ENCODE peak calls at places on chromosomes 16 and 17, in eight cellular contexts. One of them, this sample, is unnamed.

GRCh38 chr16:20957153-20957552 is 56.6 kb downstream of the LYRM1 start:
- DNase-seq in PC-9: no peak
- DNase-seq in ovary: no peak
- DNase-seq in bronchial epithelial cell: no peak
- DNase-seq in AG09309: no peak
- DNase-seq in psoas muscle: no peak
- DNase-seq in mucosa of descending colon: no peak
- DNase-seq in astrocyte of the cerebellum: no peak
- DNase-seq in this sample: no peak

GRCh38 chr17:74873874-74874614 is 1.2 kb upstream of the FDXR start:
- DNase-seq in PC-9: peak
- DNase-seq in ovary: no peak
- DNase-seq in bronchial epithelial cell: no peak
- DNase-seq in AG09309: no peak
- DNase-seq in psoas muscle: no peak
- DNase-seq in mucosa of descending colon: no peak
- DNase-seq in astrocyte of the cerebellum: no peak
- DNase-seq in this sample: no peak

GRCh38 chr16:83205896-83206295 is 579.1 kb downstream of the CDH13 start:
- DNase-seq in PC-9: no peak
- DNase-seq in ovary: no peak
- DNase-seq in bronchial epithelial cell: no peak
- DNase-seq in AG09309: no peak
- DNase-seq in psoas muscle: no peak
- DNase-seq in mucosa of descending colon: no peak
- DNase-seq in astrocyte of the cerebellum: no peak
- DNase-seq in this sample: no peak

GRCh38 chr17:285751-286422 is 66.7 kb downstream of the RPH3AL start:
- DNase-seq in PC-9: peak
- DNase-seq in ovary: no peak
- DNase-seq in bronchial epithelial cell: no peak
- DNase-seq in AG09309: no peak
- DNase-seq in psoas muscle: peak
- DNase-seq in mucosa of descending colon: no peak
- DNase-seq in astrocyte of the cerebellum: no peak
- DNase-seq in this sample: peak

GRCh38 chr16:25699069-25699468 is 7.3 kb downstream of the HS3ST4 start:
- DNase-seq in PC-9: no peak
- DNase-seq in ovary: no peak
- DNase-seq in bronchial epithelial cell: no peak
- DNase-seq in AG09309: no peak
- DNase-seq in psoas muscle: no peak
- DNase-seq in mucosa of descending colon: no peak
- DNase-seq in astrocyte of the cerebellum: no peak
- DNase-seq in this sample: no peak

GRCh38 chr17:77834170-77835115 is 124.1 kb upstream of the TNRC6C start:
- DNase-seq in PC-9: peak
- DNase-seq in ovary: no peak
- DNase-seq in bronchial epithelial cell: peak
- DNase-seq in AG09309: peak
- DNase-seq in psoas muscle: peak
- DNase-seq in mucosa of descending colon: peak
- DNase-seq in astrocyte of the cerebellum: peak
- DNase-seq in this sample: peak

GRCh38 chr17:38745545-38745944 is 2.6 kb downstream of the PCGF2 start:
- DNase-seq in PC-9: no peak
- DNase-seq in ovary: peak
- DNase-seq in bronchial epithelial cell: no peak
- DNase-seq in AG09309: no peak
- DNase-seq in psoas muscle: peak
- DNase-seq in mucosa of descending colon: no peak
- DNase-seq in astrocyte of the cerebellum: no peak
- DNase-seq in this sample: no peak

GRCh38 chr16:27698266-27698665 is 148.3 kb downstream of the KATNIP start:
- DNase-seq in PC-9: no peak
- DNase-seq in ovary: no peak
- DNase-seq in bronchial epithelial cell: no peak
- DNase-seq in AG09309: no peak
- DNase-seq in psoas muscle: no peak
- DNase-seq in mucosa of descending colon: peak
- DNase-seq in astrocyte of the cerebellum: no peak
- DNase-seq in this sample: no peak

GRCh38 chr16:25366078-25366477 is 108.4 kb upstream of the ZKSCAN2 start:
- DNase-seq in PC-9: no peak
- DNase-seq in ovary: no peak
- DNase-seq in bronchial epithelial cell: no peak
- DNase-seq in AG09309: no peak
- DNase-seq in psoas muscle: no peak
- DNase-seq in mucosa of descending colon: no peak
- DNase-seq in astrocyte of the cerebellum: no peak
- DNase-seq in this sample: no peak

GRCh38 chr16:65176603-65177002 is 54.7 kb upstream of the CDH11 start:
- DNase-seq in PC-9: no peak
- DNase-seq in ovary: peak
- DNase-seq in bronchial epithelial cell: no peak
- DNase-seq in AG09309: peak
- DNase-seq in psoas muscle: no peak
- DNase-seq in mucosa of descending colon: peak
- DNase-seq in astrocyte of the cerebellum: peak
- DNase-seq in this sample: no peak

GRCh38 chr17:76725580-76726230 is 701 bp downstream of the JMJD6 start:
- DNase-seq in PC-9: no peak
- DNase-seq in ovary: peak
- DNase-seq in bronchial epithelial cell: no peak
- DNase-seq in AG09309: no peak
- DNase-seq in psoas muscle: peak
- DNase-seq in mucosa of descending colon: peak
- DNase-seq in astrocyte of the cerebellum: no peak
- DNase-seq in this sample: no peak

GRCh38 chr17:33292981-33293867 is at the start of gene ASIC2:
- DNase-seq in PC-9: no peak
- DNase-seq in ovary: peak
- DNase-seq in bronchial epithelial cell: peak
- DNase-seq in AG09309: no peak
- DNase-seq in psoas muscle: no peak
- DNase-seq in mucosa of descending colon: peak
- DNase-seq in astrocyte of the cerebellum: no peak
- DNase-seq in this sample: no peak

GRCh38 chr17:33290156-33290697 is 2.9 kb downstream of the ASIC2 start:
- DNase-seq in PC-9: no peak
- DNase-seq in ovary: no peak
- DNase-seq in bronchial epithelial cell: no peak
- DNase-seq in AG09309: no peak
- DNase-seq in psoas muscle: no peak
- DNase-seq in mucosa of descending colon: no peak
- DNase-seq in astrocyte of the cerebellum: no peak
- DNase-seq in this sample: no peak

GRCh38 chr17:33292184-33292980 is 713 bp downstream of the ASIC2 start:
- DNase-seq in PC-9: no peak
- DNase-seq in ovary: peak
- DNase-seq in bronchial epithelial cell: no peak
- DNase-seq in AG09309: no peak
- DNase-seq in psoas muscle: no peak
- DNase-seq in mucosa of descending colon: peak
- DNase-seq in astrocyte of the cerebellum: no peak
- DNase-seq in this sample: no peak

GRCh38 chr17:33288954-33289353 is 4.1 kb downstream of the ASIC2 start:
- DNase-seq in PC-9: no peak
- DNase-seq in ovary: no peak
- DNase-seq in bronchial epithelial cell: no peak
- DNase-seq in AG09309: no peak
- DNase-seq in psoas muscle: no peak
- DNase-seq in mucosa of descending colon: no peak
- DNase-seq in astrocyte of the cerebellum: no peak
- DNase-seq in this sample: no peak

DNA sequence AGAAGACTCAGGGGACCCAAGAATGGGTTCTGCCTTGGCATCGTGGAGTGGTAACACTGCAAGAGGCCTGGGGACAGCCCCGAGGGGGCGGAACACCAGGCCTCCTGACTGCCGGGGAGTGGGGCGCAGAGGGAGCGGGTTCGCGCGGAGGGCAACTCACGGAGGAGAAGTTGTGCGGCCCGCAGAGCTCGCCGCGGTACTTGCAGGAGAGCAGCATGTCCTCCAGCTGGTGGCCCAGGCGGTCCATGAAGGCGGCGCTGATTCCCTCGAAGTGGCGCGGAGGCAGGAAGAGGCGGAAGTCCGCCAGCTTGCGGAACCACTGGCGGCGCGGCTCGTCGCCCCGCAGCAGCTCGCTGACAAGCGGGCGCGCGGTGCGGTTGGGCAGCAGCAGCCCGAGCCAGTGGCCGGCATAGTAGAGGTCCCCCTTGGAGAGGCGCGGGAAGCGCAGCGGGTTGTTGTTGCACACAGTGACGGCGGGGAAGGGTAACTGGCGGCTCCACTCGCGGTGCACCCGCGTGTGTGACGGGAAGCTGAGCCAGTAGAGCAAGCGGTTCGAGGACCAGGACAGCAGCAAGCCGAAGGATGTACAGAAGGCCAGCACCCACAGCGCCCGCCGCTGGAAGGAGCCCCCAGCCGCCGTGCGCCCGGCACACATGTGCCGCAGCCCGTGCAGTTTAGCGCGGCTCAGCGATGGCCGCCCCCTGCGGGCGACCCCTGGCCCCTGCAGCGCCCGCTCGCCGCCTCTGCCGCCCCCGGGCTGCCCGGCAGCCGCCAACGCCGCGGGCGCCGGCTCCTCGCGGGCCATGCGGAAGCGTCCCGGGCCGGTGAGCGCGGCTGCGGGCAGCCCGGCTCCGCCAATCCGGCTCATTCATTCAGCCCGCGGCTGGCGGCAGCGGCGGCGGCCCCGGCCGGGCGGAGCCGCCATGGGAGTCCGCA is 1.6 kb downstream of the ASIC2 start:
- DNase-seq in PC-9: no peak
- DNase-seq in ovary: peak
- DNase-seq in bronchial epithelial cell: no peak
- DNase-seq in AG09309: no peak
- DNase-seq in psoas muscle: peak
- DNase-seq in mucosa of descending colon: peak
- DNase-seq in astrocyte of the cerebellum: no peak
- DNase-seq in this sample: peak
- H3K4me3 ChIP-seq in PC-9: no peak
- H3K4me3 ChIP-seq in ovary: peak
- H3K4me3 ChIP-seq in bronchial epithelial cell: peak
- H3K4me3 ChIP-seq in AG09309: no peak
- H3K4me3 ChIP-seq in psoas muscle: peak
- H3K4me3 ChIP-seq in mucosa of descending colon: no peak
- H3K4me3 ChIP-seq in astrocyte of the cerebellum: peak
- H3K4me3 ChIP-seq in this sample: no peak

DNA sequence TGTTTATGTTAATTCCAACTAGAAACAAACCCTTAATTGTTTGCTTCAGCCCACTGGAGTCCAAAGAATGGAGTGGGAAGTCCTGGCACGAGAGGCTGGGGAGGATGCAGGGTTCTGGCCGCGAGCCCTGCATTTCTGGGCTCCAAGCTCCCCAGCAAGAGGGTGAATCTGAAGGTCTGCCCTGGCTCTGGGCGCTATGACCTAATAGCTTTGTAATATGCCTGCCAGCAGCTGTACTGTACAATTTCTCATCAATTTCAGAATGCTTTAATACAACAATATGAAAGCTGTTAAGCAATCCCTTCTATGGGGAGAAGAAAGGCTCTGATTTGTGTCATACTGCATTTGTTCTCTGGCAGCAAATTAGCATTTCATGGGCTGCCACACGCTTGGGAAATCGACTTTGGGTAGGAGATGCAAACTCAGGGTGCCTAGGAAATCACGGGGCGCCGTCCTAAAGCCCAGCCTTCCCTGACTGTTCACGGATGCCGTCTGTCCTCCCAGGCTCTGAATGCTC is 43.8 kb downstream of the NDEL1 start:
- DNase-seq in PC-9: no peak
- DNase-seq in ovary: peak
- DNase-seq in bronchial epithelial cell: no peak
- DNase-seq in AG09309: peak
- DNase-seq in psoas muscle: no peak
- DNase-seq in mucosa of descending colon: no peak
- DNase-seq in astrocyte of the cerebellum: peak
- DNase-seq in this sample: no peak
- H3K4me3 ChIP-seq in PC-9: no peak
- H3K4me3 ChIP-seq in ovary: no peak
- H3K4me3 ChIP-seq in bronchial epithelial cell: no peak
- H3K4me3 ChIP-seq in AG09309: no peak
- H3K4me3 ChIP-seq in psoas muscle: no peak
- H3K4me3 ChIP-seq in mucosa of descending colon: no peak
- H3K4me3 ChIP-seq in astrocyte of the cerebellum: no peak
- H3K4me3 ChIP-seq in this sample: no peak

GRCh38 chr17:4786516-4786915 is 352 bp upstream of the VMO1 start:
- DNase-seq in PC-9: no peak
- DNase-seq in ovary: no peak
- DNase-seq in bronchial epithelial cell: no peak
- DNase-seq in AG09309: no peak
- DNase-seq in psoas muscle: no peak
- DNase-seq in mucosa of descending colon: no peak
- DNase-seq in astrocyte of the cerebellum: no peak
- DNase-seq in this sample: no peak
- H3K4me3 ChIP-seq in PC-9: no peak
- H3K4me3 ChIP-seq in ovary: peak
- H3K4me3 ChIP-seq in bronchial epithelial cell: no peak
- H3K4me3 ChIP-seq in AG09309: no peak
- H3K4me3 ChIP-seq in psoas muscle: peak
- H3K4me3 ChIP-seq in mucosa of descending colon: no peak
- H3K4me3 ChIP-seq in astrocyte of the cerebellum: no peak
- H3K4me3 ChIP-seq in this sample: no peak

GRCh38 chr17:50545306-50545705 is 1.7 kb upstream of the SPATA20 start:
- DNase-seq in PC-9: no peak
- DNase-seq in ovary: no peak
- DNase-seq in bronchial epithelial cell: no peak
- DNase-seq in AG09309: no peak
- DNase-seq in psoas muscle: no peak
- DNase-seq in mucosa of descending colon: peak
- DNase-seq in astrocyte of the cerebellum: no peak
- DNase-seq in this sample: no peak

GRCh38 chr17:50548831-50549230 is 1.9 kb downstream of the SPATA20 start:
- DNase-seq in PC-9: no peak
- DNase-seq in ovary: no peak
- DNase-seq in bronchial epithelial cell: no peak
- DNase-seq in AG09309: no peak
- DNase-seq in psoas muscle: no peak
- DNase-seq in mucosa of descending colon: no peak
- DNase-seq in astrocyte of the cerebellum: no peak
- DNase-seq in this sample: no peak

GRCh38 chr17:50547035-50547735 is at the start of gene SPATA20:
- DNase-seq in PC-9: peak
- DNase-seq in ovary: peak
- DNase-seq in bronchial epithelial cell: peak
- DNase-seq in AG09309: peak
- DNase-seq in psoas muscle: peak
- DNase-seq in mucosa of descending colon: peak
- DNase-seq in astrocyte of the cerebellum: peak
- DNase-seq in this sample: peak

GRCh38 chr17:50547736-50548083 is 736 bp downstream of the SPATA20 start:
- DNase-seq in PC-9: no peak
- DNase-seq in ovary: no peak
- DNase-seq in bronchial epithelial cell: no peak
- DNase-seq in AG09309: no peak
- DNase-seq in psoas muscle: no peak
- DNase-seq in mucosa of descending colon: peak
- DNase-seq in astrocyte of the cerebellum: no peak
- DNase-seq in this sample: no peak

DNA sequence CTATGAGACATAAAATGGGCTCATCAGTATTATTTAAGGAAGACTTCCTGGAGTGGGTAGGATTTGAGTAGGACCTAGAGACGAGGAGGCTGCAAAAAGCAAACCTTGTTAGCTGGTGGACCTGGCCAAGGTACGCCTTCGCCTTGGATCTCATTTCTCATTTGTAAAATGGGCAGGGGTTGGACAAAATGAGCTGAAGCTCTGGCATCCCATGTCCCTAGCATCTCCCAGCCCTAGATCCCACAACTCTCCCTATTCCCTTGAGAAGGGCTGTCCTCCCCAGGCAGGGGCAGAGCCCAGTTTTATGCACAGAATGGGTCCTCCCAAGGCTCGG is 306 bp upstream of the SPATA20 start:
- DNase-seq in PC-9: no peak
- DNase-seq in ovary: no peak
- DNase-seq in bronchial epithelial cell: no peak
- DNase-seq in AG09309: no peak
- DNase-seq in psoas muscle: no peak
- DNase-seq in mucosa of descending colon: no peak
- DNase-seq in astrocyte of the cerebellum: no peak
- DNase-seq in this sample: no peak
- H3K4me3 ChIP-seq in PC-9: peak
- H3K4me3 ChIP-seq in ovary: no peak
- H3K4me3 ChIP-seq in bronchial epithelial cell: peak
- H3K4me3 ChIP-seq in AG09309: no peak
- H3K4me3 ChIP-seq in psoas muscle: peak
- H3K4me3 ChIP-seq in mucosa of descending colon: peak
- H3K4me3 ChIP-seq in astrocyte of the cerebellum: peak
- H3K4me3 ChIP-seq in this sample: peak